ENCODE peak calls at places on chromosomes 13 and 19, in seven cellular contexts. A is PC-3, L is neural progenitor cell, G is SK-N-SH, Q is HCT116, T is GM23338, R is GM23248. Z is an unnamed sample.

GRCh38 chr19:11745871-11746270 is 7.1 kb upstream of the ZNF823 start:
- DNase-seq in G (no peak), L (no peak), T (no peak), R (no peak), Q (no peak), A (no peak), Z (no peak)

GRCh38 chr13:21322304-21322965 is 136.7 kb downstream of the ZDHHC20 start:
- DNase-seq in R (no peak), G (no peak), Q (no peak), L (no peak), T (no peak), A (no peak), Z (no peak)

GRCh38 chr13:110332750-110333149 is 25.7 kb downstream of the COL4A2 start:
- DNase-seq in G (no peak), A (no peak), L (no peak), R (no peak), Q (no peak), T (no peak), Z (no peak)

GRCh38 chr19:35407619-35408018 is 36.8 kb downstream of the GPR42 start:
- DNase-seq in Q (no peak), R (no peak), G (no peak), L (no peak), T (no peak), A (no peak), Z (no peak)

GRCh38 chr13:80654638-80655249 is 313.8 kb upstream of the SPRY2 start:
- DNase-seq in A (no peak), T (peak; percentile 8), G (no peak), L (no peak), Q (no peak), R (no peak), Z (no peak)

GRCh38 chr13:98280176-98280510 is 103.1 kb upstream of the RNF113B start:
- DNase-seq in L (no peak), G (no peak), T (no peak), Q (no peak), A (no peak), R (no peak), Z (no peak)

GRCh38 chr13:36362251-36362650 is 16.1 kb upstream of the SPART start:
- DNase-seq in A (peak; percentile 64), T (no peak), L (no peak), R (peak; percentile 96), Q (no peak), G (no peak), Z (no peak)

GRCh38 chr13:97226013-97226412 is 3.9 kb downstream of the MBNL2 start:
- DNase-seq in T (no peak), R (no peak), A (no peak), G (no peak), L (no peak), Q (no peak), Z (no peak)

GRCh38 chr13:80132741-80133601 is 208.0 kb downstream of the SPRY2 start:
- DNase-seq in R (peak; percentile 67), T (peak; percentile 28), L (peak; percentile 31), Q (no peak), A (peak; percentile 45), G (peak; percentile 38), Z (peak; percentile 83)

GRCh38 chr13:80562423-80562822 is 221.5 kb upstream of the SPRY2 start:
- DNase-seq in T (no peak), G (no peak), R (no peak), Q (no peak), A (peak; percentile 5), L (no peak), Z (no peak)

GRCh38 chr19:54674021-54674617 is 11.3 kb downstream of the LILRB4 start:
- DNase-seq in R (peak; percentile 61), A (peak; percentile 75), T (peak; percentile 86), L (peak; percentile 55), Q (peak; percentile 34), G (peak; percentile 24), Z (no peak)

GRCh38 chr19:38924383-38924782 is 6.2 kb downstream of the SARS2 start:
- DNase-seq in L (no peak), A (no peak), R (no peak), G (no peak), Q (no peak), T (no peak), Z (no peak)

GRCh38 chr19:35136231-35136630 is 1.4 kb upstream of the LGI4 start:
- DNase-seq in R (no peak), T (no peak), L (no peak), Q (no peak), G (no peak), A (no peak), Z (no peak)

GRCh38 chr19:18831524-18832330 is at the start of gene UPF1:
- DNase-seq in Q (peak; percentile 69), G (peak; percentile 97), R (peak; percentile 96), T (peak; percentile 95), A (peak; percentile 96), L (peak; percentile 98), Z (peak; percentile 98)

GRCh38 chr19:49861127-49861526 is 6.2 kb downstream of the PNKP start:
- DNase-seq in T (peak; percentile 64), Q (no peak), R (peak; percentile 34), A (no peak), G (no peak), L (no peak), Z (peak; percentile 71)

GRCh38 chr19:16363133-16363851 is 38.7 kb downstream of the KLF2 start:
- DNase-seq in R (no peak), G (no peak), A (no peak), Q (no peak), L (no peak), T (no peak), Z (peak; percentile 64)

GRCh38 chr13:50198508-50198907 is 183.3 kb downstream of the KCNRG start:
- DNase-seq in G (no peak), L (no peak), R (peak; percentile 62), Q (no peak), A (peak; percentile 74), T (no peak), Z (no peak)

GRCh38 chr13:87058786-87059329 is 612.3 kb upstream of the SLITRK5 start:
- DNase-seq in T (no peak), G (no peak), A (no peak), L (no peak), Q (no peak), R (no peak), Z (no peak)

GRCh38 chr19:34480971-34481821 is at the start of gene WTIP:
- DNase-seq in R (peak; percentile 91), T (peak; percentile 89), Q (peak; percentile 18), A (peak; percentile 32), G (peak; percentile 78), L (peak; percentile 97), Z (peak; percentile 92)

GRCh38 chr13:110957181-110957884 is 42.5 kb upstream of the ANKRD10 start:
- DNase-seq in R (peak; percentile 38), A (peak; percentile 24), T (peak; percentile 63), Q (peak; percentile 69), L (no peak), G (no peak), Z (no peak)

GRCh38 chr19:53597023-53597422 is 34.8 kb upstream of the DPRX start:
- DNase-seq in T (no peak), R (no peak), G (no peak), L (no peak), Q (no peak), A (no peak), Z (no peak)

GRCh38 chr13:30193279-30194234 is 113.8 kb downstream of the KATNAL1 start:
- DNase-seq in G (no peak), L (no peak), A (no peak), T (no peak), Q (no peak), R (no peak), Z (no peak)

DNA sequence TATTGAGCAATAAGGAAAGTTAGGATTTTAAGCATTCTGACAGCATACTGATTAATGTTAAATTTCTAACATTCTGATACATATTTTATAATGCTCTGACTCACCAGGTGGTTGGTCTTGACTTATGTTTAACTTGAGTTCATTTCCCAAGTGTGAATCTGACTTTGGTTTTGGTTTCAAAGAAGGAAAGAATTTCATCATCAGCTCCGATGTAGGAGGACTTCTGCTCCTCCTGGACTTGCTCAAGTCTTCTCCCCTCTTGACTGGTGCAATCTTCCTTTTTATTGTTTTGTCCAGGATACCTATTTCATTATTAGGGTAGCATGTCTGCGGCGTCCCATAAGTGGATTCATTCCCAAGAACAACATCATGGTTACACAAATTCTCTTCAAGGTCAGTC is 141.3 kb downstream of the RNF17 start:
- DNase-seq in R (peak; percentile 48), G (no peak), Q (no peak), T (no peak), L (no peak), A (peak; percentile 52), Z (no peak)
- TF ChIP-seq EZH2phosphoT487 in R (no peak), G (no peak), Q (no peak), T (no peak), L (no peak), A (no peak), Z (no peak)

DNA sequence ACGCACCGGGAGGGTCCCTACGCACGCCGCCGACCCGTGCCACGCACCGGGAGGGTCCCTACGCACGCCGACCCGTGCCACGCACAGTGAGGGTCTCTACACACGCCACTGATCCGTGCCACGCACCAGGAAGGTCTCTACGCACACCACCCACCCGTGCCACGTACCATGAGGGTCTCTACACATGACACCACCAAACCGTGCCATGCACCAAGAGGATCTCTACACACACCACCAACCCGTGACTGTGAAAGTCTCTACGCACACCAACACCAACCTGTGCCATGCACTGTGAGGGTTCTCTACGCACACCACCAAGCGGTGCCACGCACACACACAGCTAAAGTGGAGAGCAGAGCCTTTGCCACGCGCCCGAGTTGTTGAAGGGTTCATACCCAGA is 16.7 kb downstream of the ZNF787 start:
- DNase-seq in G (no peak), L (no peak), T (no peak), R (no peak), A (no peak), Q (no peak), Z (no peak)
- TF ChIP-seq EZH2phosphoT487 in G (no peak), L (no peak), T (no peak), R (no peak), A (no peak), Q (no peak), Z (no peak)

DNA sequence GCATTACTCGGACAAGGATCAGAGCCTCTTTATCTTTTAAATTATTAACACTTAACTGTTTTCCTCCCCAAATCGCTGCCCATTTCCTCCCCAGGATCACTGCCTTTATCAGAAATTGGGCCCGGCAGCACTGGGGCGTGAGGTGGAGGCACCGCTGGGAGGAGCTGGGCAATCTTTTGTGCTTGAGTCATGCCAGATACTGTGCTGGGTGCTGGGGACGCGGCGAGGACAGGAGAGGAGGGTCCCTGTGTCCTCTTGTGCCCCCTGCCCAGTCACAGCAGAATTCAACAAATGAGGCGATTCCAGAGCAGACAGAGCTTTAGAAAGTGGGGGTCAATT is 347.8 kb downstream of the ZNF536 start:
- DNase-seq in L (no peak), T (peak; percentile 51), G (peak; percentile 76), R (peak; percentile 41), Q (no peak), A (no peak), Z (no peak)
- TF ChIP-seq EZH2phosphoT487 in L (no peak), T (no peak), G (no peak), R (no peak), Q (no peak), A (no peak), Z (no peak)

DNA sequence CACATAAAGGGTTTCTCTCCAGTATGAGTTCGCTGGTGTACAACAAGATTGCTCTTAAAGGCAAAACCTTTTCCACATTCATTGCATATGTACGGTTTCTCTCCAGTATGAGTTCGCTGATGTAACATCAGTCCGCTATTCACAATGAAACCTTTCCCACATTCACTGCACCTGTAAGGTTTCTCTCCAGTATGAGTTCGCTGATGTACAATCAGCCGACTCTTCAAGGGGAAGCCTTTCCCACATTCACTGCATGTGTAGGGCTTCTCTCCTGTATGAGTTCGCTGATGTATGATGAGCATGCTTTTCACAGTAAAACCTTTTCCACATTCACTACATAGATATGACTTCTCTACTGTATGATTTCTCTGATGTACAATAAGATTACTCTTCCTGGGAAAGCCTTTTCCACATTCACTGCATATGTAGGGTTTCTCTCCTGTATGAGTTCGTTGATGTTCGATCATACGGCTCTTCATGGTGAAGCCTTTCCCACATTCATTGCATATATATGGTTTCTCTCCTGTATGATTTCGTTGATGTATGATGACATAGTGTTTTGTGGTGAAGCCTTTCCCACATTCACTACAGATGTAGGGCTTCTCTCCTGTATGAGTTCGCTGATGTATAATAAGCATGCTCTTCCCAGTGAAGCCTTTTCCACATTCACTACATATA is 6.0 kb upstream of the ZNF614 start:
- DNase-seq in T (no peak), G (no peak), A (no peak), L (no peak), Q (no peak), R (peak; percentile 41), Z (no peak)
- TF ChIP-seq EZH2phosphoT487 in T (no peak), G (no peak), A (no peak), L (no peak), Q (no peak), R (no peak), Z (no peak)